ENCODE peak calls at places on chromosomes 6 and 20, in eight cellular contexts. I is pons; V is activated effector memory CD4-positive, alpha-beta T cell treated with anti-CD3 and anti-CD28 coated beads, Interleukin-2, amount 50 U/mL, for 16 hours; J is astrocyte of the spinal cord; H is mucosa of gallbladder; Y is esophagus squamous epithelium; O is progenitor cell of endocrine pancreas; L is stimulated activated CD8-positive, alpha-beta memory T cell treated with anti-CD3 and anti-CD28 coated beads, Interleukin-7, amount 100 ng/mL, for 24 hours. D is an unnamed sample.

GRCh38 chr6:124977067-124977908 is 15.1 kb downstream of the RNF217 start:
- DNase-seq in I (no peak), V (no peak), J (peak), H (no peak), Y (no peak), O (no peak), L (no peak), D (no peak)

GRCh38 chr6:45681860-45682488 is 304.2 kb upstream of the SUPT3H start:
- DNase-seq in I (no peak), V (peak), J (no peak), H (no peak), Y (peak), O (no peak), L (no peak), D (no peak)

GRCh38 chr20:45833883-45834796 is 541 bp downstream of the SNX21 start:
- DNase-seq in I (peak), V (peak), J (peak), H (peak), Y (no peak), O (peak), L (no peak), D (peak)

GRCh38 chr20:62936996-62937352 is 973 bp upstream of the GID8 start:
- DNase-seq in I (no peak), V (no peak), J (peak), H (no peak), Y (no peak), O (no peak), L (no peak), D (no peak)

GRCh38 chr6:89948876-89949275 is 54.6 kb downstream of the GJA10 start:
- DNase-seq in I (no peak), V (no peak), J (no peak), H (no peak), Y (no peak), O (no peak), L (no peak), D (no peak)

GRCh38 chr6:2738373-2738979 is 12.2 kb downstream of the MYLK4 start:
- DNase-seq in I (peak), V (peak), J (peak), H (peak), Y (no peak), O (peak), L (no peak), D (peak)

GRCh38 chr20:41308290-41308691 is 9.2 kb downstream of the ZHX3 start:
- DNase-seq in I (no peak), V (no peak), J (peak), H (no peak), Y (no peak), O (no peak), L (no peak), D (no peak)

GRCh38 chr6:20877008-20877937 is 343.0 kb downstream of the CDKAL1 start:
- DNase-seq in I (no peak), V (no peak), J (peak), H (peak), Y (peak), O (no peak), L (no peak), D (no peak)

GRCh38 chr20:3402453-3402852 is 5.0 kb downstream of the DNAAF9 start:
- DNase-seq in I (no peak), V (no peak), J (no peak), H (no peak), Y (no peak), O (no peak), L (no peak), D (no peak)

GRCh38 chr6:26477431-26477830 is 19.7 kb downstream of the BTN2A1 start:
- DNase-seq in I (no peak), V (no peak), J (no peak), H (no peak), Y (no peak), O (no peak), L (no peak), D (no peak)

GRCh38 chr6:34231566-34232336 is 4.9 kb upstream of the HMGA1 start:
- DNase-seq in I (no peak), V (peak), J (no peak), H (no peak), Y (no peak), O (no peak), L (no peak), D (no peak)

GRCh38 chr6:133590196-133590595 is 298.7 kb upstream of the TCF21 start:
- DNase-seq in I (no peak), V (no peak), J (no peak), H (no peak), Y (no peak), O (no peak), L (no peak), D (no peak)

GRCh38 chr20:4665591-4665990 is 56.1 kb upstream of the PRND start:
- DNase-seq in I (no peak), V (no peak), J (no peak), H (no peak), Y (no peak), O (no peak), L (no peak), D (no peak)

GRCh38 chr20:7272512-7272911 is 505.0 kb downstream of the BMP2 start:
- DNase-seq in I (peak), V (no peak), J (peak), H (no peak), Y (no peak), O (no peak), L (no peak), D (no peak)

GRCh38 chr20:38278150-38278549 is 17.6 kb upstream of the KIAA1755 start:
- DNase-seq in I (peak), V (no peak), J (peak), H (no peak), Y (no peak), O (no peak), L (no peak), D (peak)

GRCh38 chr6:37866590-37867507 is 47.3 kb downstream of the ZFAND3 start:
- DNase-seq in I (no peak), V (no peak), J (no peak), H (no peak), Y (no peak), O (no peak), L (no peak), D (no peak)

GRCh38 chr6:4879724-4880372 is 103.6 kb downstream of the CDYL start:
- DNase-seq in I (no peak), V (no peak), J (no peak), H (no peak), Y (no peak), O (no peak), L (no peak), D (no peak)

D was measured in head of caudate nucleus.